ENCODE peak calls at places on chromosomes 1 and 21, in eight cellular contexts. O, D, J, F, T, N, R and K are unnamed samples.

GRCh38 chr1:20470174-20470573 is 15.8 kb downstream of the CAMK2N1 start:
- DNase-seq in O (no peak), D (no peak), J (no peak), F (no peak), T (no peak), N (no peak), R (no peak), K (no peak)

GRCh38 chr1:7770939-7771672 is at the start of gene VAMP3:
- DNase-seq in O (peak; percentile 80), D (peak; percentile 76), J (peak; percentile 95), F (peak; percentile 89), T (peak; percentile 91), N (peak; percentile 78), R (peak; percentile 68), K (peak; percentile 92)

GRCh38 chr1:180927841-180928240 is 15.1 kb downstream of the KIAA1614 start:
- DNase-seq in O (no peak), D (no peak), J (no peak), F (no peak), T (no peak), N (no peak), R (no peak), K (no peak)

GRCh38 chr1:154425172-154425571 is 20.0 kb downstream of the IL6R start:
- DNase-seq in O (no peak), D (no peak), J (no peak), F (no peak), T (no peak), N (no peak), R (no peak), K (no peak)

GRCh38 chr1:16981269-16981849 is 939 bp upstream of the MFAP2 start:
- DNase-seq in O (no peak), D (no peak), J (peak; percentile 72), F (no peak), T (no peak), N (no peak), R (peak; percentile 95), K (no peak)

GRCh38 chr21:40139636-40140035 is 272.4 kb downstream of the PCP4 start:
- DNase-seq in O (no peak), D (no peak), J (no peak), F (no peak), T (no peak), N (no peak), R (no peak), K (no peak)

GRCh38 chr21:22631066-22631465 is 1632.9 kb downstream of the NCAM2 start:
- DNase-seq in O (no peak), D (no peak), J (no peak), F (no peak), T (no peak), N (no peak), R (no peak), K (no peak)

GRCh38 chr1:192635939-192636338 is at the start of gene RGS13:
- DNase-seq in O (no peak), D (no peak), J (no peak), F (no peak), T (no peak), N (no peak), R (no peak), K (no peak)

GRCh38 chr1:150765229-150765976 is at the start of gene CTSS:
- DNase-seq in O (peak; percentile 20), D (no peak), J (no peak), F (peak; percentile 89), T (no peak), N (no peak), R (peak; percentile 25), K (no peak)

GRCh38 chr1:9914603-9914937 is 4.5 kb upstream of the CTNNBIP1 start:
- DNase-seq in O (no peak), D (no peak), J (no peak), F (no peak), T (no peak), N (no peak), R (no peak), K (no peak)
- TF ChIP-seq CTCF in O (no peak), D (no peak), J (no peak), F (no peak), T (no peak), N (no peak), R (no peak), K (no peak)

DNA sequence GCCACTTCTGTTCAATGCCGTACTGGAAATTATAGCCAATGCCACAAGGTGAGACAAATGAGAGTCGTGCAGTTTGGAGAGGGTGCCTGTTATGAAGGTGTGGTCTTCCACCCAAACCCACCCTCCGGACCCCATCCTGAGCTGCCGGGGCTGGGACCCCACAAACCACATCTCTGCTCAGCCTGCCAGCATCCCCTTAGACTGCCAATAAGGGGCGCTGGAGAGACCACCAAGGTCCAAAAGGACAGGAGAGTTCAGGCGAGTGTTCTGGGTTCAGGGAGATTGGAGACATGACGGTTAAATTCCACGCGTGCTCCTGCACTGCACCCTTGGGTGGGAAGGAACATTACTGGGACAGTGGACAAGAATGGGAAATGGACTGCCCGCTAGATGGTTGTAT is 48.7 kb upstream of the COL18A1 start:
- DNase-seq in O (no peak), D (no peak), J (no peak), F (no peak), T (no peak), N (no peak), R (no peak), K (no peak)
- TF ChIP-seq CTCF in O (no peak), D (peak; percentile 39), J (no peak), F (no peak), T (no peak), N (peak; percentile 36), R (peak; percentile 12), K (no peak)

GRCh38 chr1:196143602-196144342 is 464.5 kb downstream of the KCNT2 start:
- DNase-seq in O (peak; percentile 10), D (no peak), J (no peak), F (peak; percentile 9), T (no peak), N (no peak), R (peak; percentile 2), K (no peak)
- TF ChIP-seq CTCF in O (no peak), D (no peak), J (no peak), F (peak; percentile 17), T (no peak), N (peak; percentile 36), R (no peak), K (peak; percentile 10)

GRCh38 chr1:147493349-147493748 is 48.0 kb upstream of the BCL9 start:
- DNase-seq in O (no peak), D (no peak), J (no peak), F (no peak), T (no peak), N (no peak), R (no peak), K (no peak)

GRCh38 chr1:147494998-147495580 is 46.2 kb upstream of the BCL9 start:
- DNase-seq in O (peak; percentile 77), D (peak; percentile 53), J (peak; percentile 74), F (peak; percentile 77), T (peak; percentile 90), N (peak; percentile 55), R (peak; percentile 78), K (peak; percentile 69)

GRCh38 chr1:147497826-147498225 is 43.5 kb upstream of the BCL9 start:
- DNase-seq in O (no peak), D (no peak), J (no peak), F (no peak), T (no peak), N (no peak), R (no peak), K (no peak)

GRCh38 chr1:147496044-147496443 is 45.3 kb upstream of the BCL9 start:
- DNase-seq in O (no peak), D (no peak), J (no peak), F (no peak), T (no peak), N (no peak), R (no peak), K (no peak)

GRCh38 chr1:147496571-147496970 is 44.7 kb upstream of the BCL9 start:
- DNase-seq in O (peak; percentile 25), D (no peak), J (peak; percentile 20), F (peak; percentile 4), T (no peak), N (no peak), R (peak; percentile 56), K (no peak)
- TF ChIP-seq CTCF in O (no peak), D (peak; percentile 21), J (peak; percentile 19), F (peak; percentile 26), T (peak; percentile 56), N (no peak), R (peak; percentile 44), K (peak; percentile 29)

GRCh38 chr1:179369751-179370341 is 4.1 kb downstream of the AXDND1 start:
- DNase-seq in O (peak; percentile 70), D (no peak), J (peak; percentile 70), F (peak; percentile 68), T (peak; percentile 81), N (peak; percentile 25), R (peak; percentile 79), K (peak; percentile 33)

GRCh38 chr1:179366093-179366800 is 476 bp downstream of the AXDND1 start:
- DNase-seq in O (peak; percentile 7), D (no peak), J (no peak), F (no peak), T (peak; percentile 9), N (no peak), R (peak; percentile 11), K (no peak)

DNA sequence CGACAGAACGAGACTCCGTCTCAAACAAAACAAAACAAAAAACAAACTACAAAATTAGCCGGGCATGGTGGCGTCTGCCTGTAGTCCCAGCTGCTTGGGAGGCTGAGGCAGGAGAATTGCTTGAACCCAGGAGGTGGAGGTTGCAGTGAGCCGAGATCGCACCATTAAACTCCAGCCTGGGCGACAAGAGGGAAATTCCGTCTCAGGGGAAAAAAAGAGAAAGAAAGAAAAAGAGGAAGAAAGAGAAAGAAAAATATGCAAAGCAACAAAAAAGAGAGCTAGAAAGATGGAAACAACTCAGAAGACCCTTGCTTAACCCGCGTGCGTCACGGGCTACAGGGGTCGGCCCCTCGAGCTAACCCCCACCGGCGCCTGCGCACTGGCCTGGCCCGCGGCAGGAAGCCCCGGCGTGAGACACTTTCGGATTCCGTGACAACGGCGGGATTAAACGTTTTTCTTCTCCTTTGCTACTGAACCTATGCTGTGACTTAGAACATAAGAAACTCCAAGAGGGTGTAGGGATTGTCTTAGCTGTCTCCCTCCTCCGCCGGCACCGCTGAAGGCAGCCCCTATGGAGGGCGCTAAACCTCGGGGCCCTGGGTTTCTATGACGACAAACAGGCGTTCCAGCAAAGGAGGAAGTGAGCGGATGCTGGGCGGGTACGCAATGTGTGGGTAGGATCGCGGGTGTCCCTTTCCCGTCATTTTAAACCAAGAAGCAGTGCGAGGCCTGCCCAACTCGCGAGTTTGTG is at the start of gene AXDND1:
- DNase-seq in O (peak; percentile 87), D (peak; percentile 54), J (peak; percentile 68), F (peak; percentile 91), T (peak; percentile 82), N (peak; percentile 76), R (peak; percentile 83), K (peak; percentile 80)
- TF ChIP-seq CTCF in O (no peak), D (no peak), J (no peak), F (no peak), T (no peak), N (no peak), R (peak; percentile 25), K (no peak)

DNA sequence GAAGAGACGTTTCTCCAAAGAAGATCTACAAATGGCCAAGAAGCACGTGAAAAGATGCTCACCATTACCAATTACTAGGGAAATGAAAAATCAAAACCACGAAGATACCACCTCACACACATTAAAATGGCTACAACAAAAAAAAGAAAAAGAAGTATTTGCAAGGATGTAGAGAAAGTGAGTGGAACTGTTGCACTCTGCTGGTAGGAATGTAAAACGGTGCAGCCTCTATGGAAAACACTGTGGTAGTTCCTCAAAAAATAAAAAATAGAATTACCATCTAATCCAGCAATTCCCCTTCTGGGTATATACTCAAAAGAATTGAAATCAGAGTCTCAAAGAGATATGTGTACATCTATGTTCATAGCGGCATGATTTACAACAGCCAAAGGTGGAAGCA is 115.4 kb upstream of the EDN2 start:
- DNase-seq in O (peak; percentile 16), D (no peak), J (no peak), F (no peak), T (peak; percentile 19), N (no peak), R (peak; percentile 43), K (no peak)
- TF ChIP-seq CTCF in O (peak; percentile 31), D (peak; percentile 56), J (peak; percentile 36), F (no peak), T (peak; percentile 70), N (peak; percentile 65), R (peak; percentile 70), K (peak; percentile 46)